ENCODE peak calls at places on chromosomes 13 and 19, in five cellular contexts. L is T-helper 2 cell, P is Daoy, Y is globus pallidus, F is GM06990. A is an unnamed sample.

GRCh38 chr13:37681295-37682032 is 82.9 kb upstream of the POSTN start:
- DNase-seq in L (no peak), P (no peak), Y (no peak), F (no peak), A (no peak)

GRCh38 chr13:32530841-32531253 is 7.7 kb downstream of the N4BP2L2 start:
- DNase-seq in L (peak), P (peak), Y (peak), F (peak), A (no peak)

GRCh38 chr19:30649934-30650614 is 277.9 kb downstream of the ZNF536 start:
- DNase-seq in L (peak), P (peak), Y (peak), F (no peak), A (no peak)

GRCh38 chr19:20315543-20315942 is 148.5 kb downstream of the ZNF486 start:
- DNase-seq in L (no peak), P (no peak), Y (no peak), F (no peak), A (no peak)

GRCh38 chr19:17423429-17424208 is 3.8 kb downstream of the MVB12A start:
- DNase-seq in L (no peak), P (no peak), Y (no peak), F (no peak), A (no peak)

GRCh38 chr13:112892759-112893569 is 76.0 kb upstream of the MCF2L start:
- DNase-seq in L (no peak), P (no peak), Y (no peak), F (no peak), A (no peak)

GRCh38 chr19:13228561-13228960 is 78.3 kb downstream of the IER2 start:
- DNase-seq in L (no peak), P (no peak), Y (no peak), F (no peak), A (no peak)

GRCh38 chr13:40116008-40116407 is 460.5 kb downstream of the COG6 start:
- DNase-seq in L (peak), P (peak), Y (peak), F (no peak), A (no peak)

GRCh38 chr19:4906963-4907362 is 2.3 kb upstream of the UHRF1 start:
- DNase-seq in L (no peak), P (no peak), Y (no peak), F (no peak), A (no peak)

GRCh38 chr19:58086825-58087710 is 11.0 kb downstream of the ZSCAN18 start:
- DNase-seq in L (no peak), P (no peak), Y (no peak), F (no peak), A (no peak)